ENCODE peak calls at places on chromosome 3, in six cellular contexts. N, J, W, Z, H and U are unnamed samples.

GRCh38 chr3:196641278-196642058 is 2.0 kb downstream of the NRROS start:
- DNase-seq in W (no peak), H (no peak), N (no peak), J (no peak), Z (no peak), U (peak)

GRCh38 chr3:98029083-98029482 is 6.0 kb downstream of the GABRR3 start:
- DNase-seq in J (no peak), H (no peak), Z (no peak), N (no peak), W (no peak), U (no peak)

GRCh38 chr3:46895204-46895660 is 17.7 kb downstream of the PTH1R start:
- DNase-seq in W (peak), J (peak), Z (peak), H (peak), N (peak), U (peak)

GRCh38 chr3:129597087-129597791 is 9.2 kb downstream of the PLXND1 start:
- DNase-seq in W (no peak), H (peak), J (peak), Z (no peak), N (no peak), U (no peak)

GRCh38 chr3:188209740-188210139 is 55.8 kb downstream of the LPP start:
- DNase-seq in H (no peak), N (no peak), Z (no peak), W (no peak), J (no peak), U (no peak)

GRCh38 chr3:115980709-115981108 is 357.4 kb downstream of the GAP43 start:
- DNase-seq in H (no peak), N (no peak), W (no peak), Z (no peak), J (no peak), U (no peak)

GRCh38 chr3:175512700-175513099 is 653.6 kb downstream of the NAALADL2 start:
- DNase-seq in W (no peak), J (peak), Z (no peak), H (no peak), N (no peak), U (no peak)

GRCh38 chr3:82376883-82377282 is 615.4 kb upstream of the GBE1 start:
- DNase-seq in Z (no peak), W (no peak), J (no peak), H (no peak), N (peak), U (peak)

GRCh38 chr3:71498053-71498452 is 85.5 kb downstream of the FOXP1 start:
- DNase-seq in H (no peak), N (no peak), W (no peak), Z (no peak), J (no peak), U (no peak)

GRCh38 chr3:48119495-48120193 is 68.6 kb downstream of the CDC25A start:
- DNase-seq in J (no peak), H (no peak), W (no peak), N (no peak), Z (no peak), U (no peak)

GRCh38 chr3:148943531-148944200 is 47.7 kb upstream of the GYG1 start:
- DNase-seq in Z (peak), J (peak), N (peak), H (peak), W (peak), U (peak)

GRCh38 chr3:120350431-120350941 is 1.3 kb upstream of the LRRC58 start:
- DNase-seq in W (peak), J (peak), Z (no peak), N (peak), H (peak), U (peak)

GRCh38 chr3:52971895-52972294 is 74.0 kb downstream of the SFMBT1 start:
- DNase-seq in N (no peak), J (no peak), W (no peak), H (no peak), Z (no peak), U (no peak)

GRCh38 chr3:153614131-153614530 is 452.1 kb downstream of the RAP2B start:
- DNase-seq in Z (no peak), W (no peak), H (no peak), N (no peak), J (no peak), U (no peak)

GRCh38 chr3:150495563-150496168 is 50.6 kb downstream of the SERP1 start:
- DNase-seq in W (peak), J (peak), Z (no peak), H (peak), N (peak), U (peak)

GRCh38 chr3:86333636-86334035 is 657.3 kb downstream of the VGLL3 start:
- DNase-seq in W (no peak), J (no peak), H (no peak), N (no peak), Z (no peak), U (no peak)

GRCh38 chr3:195113074-195113473 is 157.9 kb downstream of the XXYLT1 start:
- DNase-seq in W (no peak), J (no peak), Z (no peak), N (no peak), H (peak), U (no peak)

GRCh38 chr3:195111322-195111710 is 159.6 kb downstream of the XXYLT1 start:
- DNase-seq in J (no peak), N (no peak), H (no peak), Z (no peak), W (no peak), U (no peak)

GRCh38 chr3:195110647-195111321 is 160.2 kb downstream of the XXYLT1 start:
- DNase-seq in W (peak), Z (no peak), H (no peak), N (no peak), J (no peak), U (peak)

GRCh38 chr3:195113536-195113935 is 157.4 kb downstream of the XXYLT1 start:
- DNase-seq in W (no peak), N (no peak), H (no peak), J (no peak), Z (no peak), U (no peak)

GRCh38 chr3:195112361-195112791 is 158.6 kb downstream of the XXYLT1 start:
- DNase-seq in W (no peak), H (no peak), J (no peak), Z (no peak), N (no peak), U (no peak)
- TF ChIP-seq MYC in W (no peak), H (no peak), J (no peak), Z (no peak), N (no peak), U (no peak)

DNA sequence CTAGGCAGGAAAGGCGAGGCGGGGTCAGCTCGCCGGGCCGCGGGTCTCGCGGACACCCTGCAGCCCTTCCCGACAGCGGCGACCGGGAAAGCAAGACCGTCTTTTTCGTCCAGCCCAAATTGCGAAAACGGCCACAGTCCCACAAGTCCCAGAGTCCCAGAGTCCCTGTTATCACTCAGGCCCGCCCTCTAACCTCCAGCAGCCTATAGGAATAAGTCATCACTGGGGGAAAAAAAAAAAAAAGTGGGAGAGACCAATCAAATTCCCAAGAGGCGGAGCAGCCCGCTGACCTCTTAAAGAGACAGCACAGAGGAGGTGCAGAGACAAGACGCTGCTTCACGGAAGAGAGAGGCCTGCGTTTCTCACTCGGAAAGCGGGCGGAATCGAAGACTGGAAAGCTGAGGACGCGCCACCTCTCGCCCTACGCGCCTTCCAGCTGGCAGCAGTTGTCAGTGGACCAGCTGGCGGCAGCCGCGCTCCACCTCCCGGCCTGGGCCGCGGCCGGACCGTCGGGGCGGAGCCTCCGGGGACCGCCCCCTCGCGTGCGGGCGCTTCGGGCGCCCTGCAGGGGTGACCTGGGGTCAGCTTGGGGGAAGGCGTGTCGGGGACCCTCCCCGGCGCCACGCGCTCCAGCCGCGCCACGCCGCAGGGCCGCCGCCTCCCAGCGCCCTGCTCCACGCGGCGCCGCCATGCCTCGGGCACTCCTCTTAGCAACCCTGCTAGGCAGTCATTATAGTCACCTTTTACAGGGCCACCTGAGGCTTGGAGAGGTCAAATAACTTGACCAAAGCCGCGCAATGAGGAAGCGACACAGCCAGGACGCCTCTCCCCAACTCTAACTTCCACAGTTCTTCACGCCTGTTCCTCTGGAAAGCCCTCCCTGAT is at the start of gene TPRA1:
- DNase-seq in J (peak), N (peak), Z (peak), W (peak), H (peak), U (peak)
- TF ChIP-seq POLR2A in J (peak), N (peak), Z (peak), W (peak), H (no peak), U (peak)

GRCh38 chr3:138046084-138046483 is 36.1 kb downstream of the CLDN18 start:
- DNase-seq in J (no peak), W (no peak), Z (no peak), H (no peak), N (no peak), U (no peak)
- TF ChIP-seq CTCF in J (no peak), W (no peak), Z (no peak), H (no peak), N (no peak), U (no peak)

GRCh38 chr3:101219842-101220560 is 100.4 kb downstream of the IMPG2 start:
- DNase-seq in W (no peak), N (no peak), J (no peak), Z (no peak), H (no peak), U (no peak)
- TF ChIP-seq MYC in W (no peak), N (no peak), J (no peak), Z (no peak), H (no peak), U (no peak)

DNA sequence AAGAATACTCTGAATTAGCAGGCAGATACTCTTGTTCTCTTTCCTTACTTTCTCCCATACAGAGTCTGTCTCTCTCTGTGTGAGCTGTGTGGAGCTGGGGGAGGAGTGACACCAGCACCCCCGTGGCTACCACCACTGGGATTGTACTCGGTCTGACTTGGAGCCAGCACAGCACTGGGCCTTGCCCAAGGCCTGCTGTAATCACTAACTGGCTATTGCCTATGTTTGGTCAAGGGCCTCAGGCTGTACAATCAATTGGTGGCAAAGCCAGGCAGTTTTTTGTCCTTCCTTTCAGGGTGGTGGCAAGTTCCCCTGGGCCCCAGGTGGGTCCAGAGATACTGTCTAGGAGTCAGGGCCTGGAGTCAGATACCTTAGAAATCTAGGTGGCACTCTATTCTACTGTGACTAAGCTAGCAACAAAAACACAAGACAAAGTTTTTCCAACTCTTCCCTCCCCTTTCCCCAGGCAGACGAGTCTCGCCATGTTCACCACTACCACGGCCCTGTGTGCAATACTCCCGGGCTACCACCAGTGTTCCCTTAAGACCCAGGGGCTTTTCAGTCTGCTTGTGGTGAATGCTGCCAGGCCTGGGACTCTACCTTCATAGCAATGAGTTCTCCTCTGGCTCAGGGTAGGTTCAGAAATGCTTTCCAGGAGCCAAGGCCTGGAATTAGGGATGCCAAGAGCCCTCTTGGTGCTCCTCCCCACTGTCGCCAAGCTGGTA is 151.8 kb downstream of the KCNAB1 start:
- DNase-seq in J (no peak), W (no peak), H (no peak), Z (no peak), N (no peak), U (no peak)
- TF ChIP-seq POLR2A in J (no peak), W (no peak), H (no peak), Z (no peak), N (no peak), U (no peak)

DNA sequence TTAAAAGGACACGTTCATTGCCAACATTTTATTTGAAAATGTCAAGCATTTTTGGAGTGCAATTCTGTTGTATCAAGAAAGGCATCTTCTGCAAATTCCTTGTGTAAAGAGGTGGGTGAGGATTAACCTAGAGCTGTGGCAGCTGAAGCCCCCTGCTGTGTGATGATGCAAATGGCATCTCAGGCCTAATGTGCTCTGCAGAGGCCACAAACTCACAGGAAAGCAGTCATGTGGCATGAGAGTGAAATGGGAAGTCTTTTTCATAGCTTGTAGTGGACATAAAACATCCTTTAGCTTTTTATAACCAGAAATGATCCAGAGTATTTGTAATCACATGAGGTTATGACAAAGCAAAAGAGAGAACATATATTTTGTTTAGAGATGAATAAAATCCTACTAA is 6.4 kb downstream of the CADM2 start:
- DNase-seq in Z (no peak), J (no peak), N (peak), H (no peak), W (peak), U (peak)
- TF ChIP-seq CTCF in Z (peak), J (no peak), N (no peak), H (no peak), W (peak), U (no peak)

GRCh38 chr3:169241928-169242751 is 421.4 kb downstream of the MECOM start:
- DNase-seq in N (no peak), W (no peak), Z (no peak), J (peak), H (no peak), U (no peak)
- TF ChIP-seq MYC in N (no peak), W (no peak), Z (no peak), J (no peak), H (no peak), U (no peak)